ENCODE peak calls at places on chromosomes 4 and X, in four cellular contexts. F, I, S and O are unnamed samples.

GRCh38 chr4:91935217-91935616 is 368.5 kb upstream of the GRID2 start:
- DNase-seq in F (no peak), I (no peak), S (no peak), O (no peak)

GRCh38 chrX:154490021-154490413 is 412 bp downstream of the SLC10A3 start:
- DNase-seq in F (peak; percentile 2), I (no peak), S (no peak), O (no peak)

GRCh38 chrX:106286053-106286650 is 118.0 kb downstream of the PWWP3B start:
- DNase-seq in F (no peak), I (no peak), S (no peak), O (no peak)

GRCh38 chr4:48262484-48262883 is 7.2 kb downstream of the TEC start:
- DNase-seq in F (no peak), I (no peak), S (no peak), O (no peak)

GRCh38 chrX:7170903-7171302 is 22.9 kb upstream of the PUDP start:
- DNase-seq in F (peak; percentile 10), I (no peak), S (peak; percentile 5), O (no peak)

GRCh38 chrX:74902806-74903205 is 22.4 kb downstream of the NEXMIF start:
- DNase-seq in F (no peak), I (no peak), S (no peak), O (no peak)

GRCh38 chr4:138977525-138977924 is 38.1 kb upstream of the NOCT start:
- DNase-seq in F (peak; percentile 23), I (no peak), S (no peak), O (peak; percentile 36)

GRCh38 chr4:54066718-54067129 is 2.3 kb upstream of the CHIC2 start:
- DNase-seq in F (peak; percentile 82), I (no peak), S (no peak), O (no peak)

GRCh38 chr4:164446516-164446915 is 307.4 kb upstream of the SMIM31 start:
- DNase-seq in F (no peak), I (no peak), S (no peak), O (no peak)

GRCh38 chr4:177308842-177309524 is 691 bp upstream of the NEIL3 start:
- DNase-seq in F (no peak), I (no peak), S (no peak), O (no peak)

GRCh38 chr4:184987493-184988031 is 30.7 kb upstream of the HELT start:
- DNase-seq in F (no peak), I (peak; percentile 26), S (no peak), O (no peak)

GRCh38 chr4:123631699-123632098 is 235.1 kb downstream of the SPRY1 start:
- DNase-seq in F (no peak), I (no peak), S (no peak), O (no peak)

GRCh38 chr4:71669291-71669690 is 114.6 kb downstream of the GC start:
- DNase-seq in F (no peak), I (no peak), S (no peak), O (no peak)

GRCh38 chrX:20265726-20266681 is 705 bp downstream of the RPS6KA3 start:
- DNase-seq in F (peak; percentile 3), I (peak; percentile 78), S (no peak), O (peak; percentile 50)

GRCh38 chrX:143633530-143634372 is 2.1 kb downstream of the SLITRK4 start:
- DNase-seq in F (no peak), I (peak; percentile 79), S (no peak), O (no peak)

GRCh38 chr4:153735901-153736461 is 23.8 kb downstream of the RNF175 start:
- DNase-seq in F (no peak), I (no peak), S (no peak), O (no peak)

GRCh38 chrX:1657367-1658082 is 42.7 kb downstream of the ASMT start:
- DNase-seq in F (peak; percentile 77), I (peak; percentile 25), S (peak; percentile 31), O (peak; percentile 69)
- H3K4me3 ChIP-seq in F (peak overlapping the region; percentile 60), I (no peak overlapping the region), S (peak overlapping the region; percentile 43), O (peak overlapping the region; percentile 73)

DNA sequence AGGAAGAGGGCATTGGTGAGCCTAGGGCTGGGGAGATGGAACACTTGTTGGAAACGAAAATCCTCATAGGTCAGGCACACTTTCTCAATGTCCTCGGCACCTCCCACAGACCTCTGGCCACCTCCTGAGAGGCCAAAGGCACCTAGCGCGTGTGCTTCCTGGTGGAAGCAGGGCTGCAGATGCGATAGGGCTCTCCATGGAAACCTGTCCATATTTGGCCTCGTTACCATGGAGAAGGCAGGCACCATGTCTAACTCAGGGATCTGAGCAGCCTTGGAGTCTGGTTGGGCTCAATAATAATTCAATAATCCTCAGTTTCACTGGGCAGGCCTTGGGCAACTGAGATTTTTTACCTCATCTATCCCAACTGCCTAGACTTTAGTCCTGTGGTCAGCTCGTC is 58.3 kb downstream of the RAI2 start:
- DNase-seq in F (no peak), I (no peak), S (no peak), O (no peak)
- H3K27me3 ChIP-seq in F (no peaks in the 10 kb centered on the region), I (no peaks in the 10 kb centered on the region), S (no peaks in the 10 kb centered on the region), O (no peaks in the 10 kb centered on the region)

DNA sequence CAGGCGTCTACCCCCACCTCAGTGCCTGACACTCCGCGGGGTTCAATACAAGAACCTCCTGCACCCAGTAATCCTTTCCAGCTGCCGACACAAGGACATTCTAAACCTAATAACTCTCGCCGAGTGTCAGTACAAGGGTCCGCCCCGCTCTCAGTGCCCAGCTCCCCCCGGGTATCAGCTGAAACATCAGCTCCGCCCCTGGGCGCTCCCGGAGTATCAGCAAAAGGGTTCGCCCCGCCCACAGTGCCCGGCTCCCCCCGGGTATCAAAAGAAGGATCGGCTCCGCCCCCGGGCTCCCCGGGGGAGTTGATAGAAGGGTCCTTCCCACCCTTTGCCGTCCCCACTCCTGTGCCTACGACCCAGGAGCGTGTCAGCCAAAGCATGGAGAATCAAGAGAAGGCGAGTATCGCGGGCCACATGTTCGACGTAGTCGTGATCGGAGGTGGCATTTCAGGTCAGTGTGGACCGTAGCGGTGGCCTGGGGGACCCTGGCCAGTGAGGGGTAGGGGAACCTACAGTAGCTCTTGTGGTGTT is at the start of gene MAOA:
- DNase-seq in F (peak; percentile 59), I (peak; percentile 92), S (peak; percentile 32), O (no peak)
- H3K4me3 ChIP-seq in F (peak within 1 kb of the TSS; percentile 74), I (peak within 1 kb of the TSS; percentile 73), S (peak within 1 kb of the TSS; percentile 65), O (peak within 1 kb of the TSS; percentile 34)

DNA sequence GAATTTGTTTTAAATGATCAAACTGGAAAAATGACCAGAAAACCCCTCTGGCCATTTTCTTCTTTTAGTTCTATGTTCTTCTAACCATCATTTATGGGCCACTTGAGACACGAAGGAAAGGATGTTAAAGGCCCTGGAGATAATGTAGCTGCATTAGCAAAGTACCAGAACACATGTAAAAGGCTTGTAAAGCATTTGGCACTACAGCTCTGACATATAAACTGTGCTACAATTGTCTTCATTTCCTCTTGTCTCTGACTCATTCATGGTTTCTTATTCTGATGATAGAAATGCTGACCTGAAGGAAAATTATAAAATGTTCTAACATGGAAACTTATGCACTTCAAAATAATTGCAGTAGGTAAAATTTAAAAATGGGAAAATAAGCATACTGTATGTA is 388.7 kb downstream of the FAT4 start:
- DNase-seq in F (peak; percentile 75), I (no peak), S (no peak), O (no peak)
- H3K27me3 ChIP-seq in F (no peaks in the 10 kb centered on the region), I (no peaks in the 10 kb centered on the region), S (no peaks in the 10 kb centered on the region), O (no peaks in the 10 kb centered on the region)

DNA sequence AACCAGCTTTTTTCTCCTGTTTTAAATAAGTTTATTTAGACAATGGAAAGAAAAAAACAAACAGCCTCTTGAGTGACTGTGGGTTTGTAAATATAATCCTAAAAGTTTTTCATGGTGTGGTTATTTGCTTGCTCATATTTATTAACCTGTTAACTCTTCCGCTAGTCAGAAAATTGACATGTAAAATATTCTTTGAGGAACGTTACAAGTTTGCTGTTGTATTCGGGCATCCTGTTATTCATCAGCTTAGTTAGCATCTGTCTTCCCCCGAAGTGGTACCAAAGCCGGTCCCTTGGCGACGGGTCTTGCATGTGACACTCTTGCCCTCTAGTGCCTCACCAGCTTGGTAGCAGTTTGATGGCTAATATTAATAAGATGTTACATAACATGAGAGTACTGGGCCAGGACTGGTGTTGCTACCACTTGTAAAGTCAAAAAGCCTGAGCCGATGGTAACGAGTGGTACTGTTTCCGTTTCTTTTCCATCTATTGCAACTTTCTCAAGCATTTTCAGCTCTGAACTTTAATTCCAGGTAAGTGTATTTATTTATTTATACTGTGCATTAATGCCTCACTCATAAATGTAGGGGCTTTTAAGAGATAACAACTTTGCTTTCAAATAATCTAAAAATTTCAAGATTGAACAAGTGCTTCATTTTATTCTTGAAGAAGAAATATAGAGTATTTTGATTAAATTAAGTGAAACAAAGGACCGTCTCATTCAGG is at the start of gene NDST3:
- DNase-seq in F (peak; percentile 62), I (peak; percentile 72), S (no peak), O (no peak)
- H3K4me3 ChIP-seq in F (peak within 1 kb of the TSS; percentile 30), I (peak within 1 kb of the TSS; percentile 52), S (no peak within 1 kb of the TSS), O (no peak within 1 kb of the TSS)

GRCh38 chr4:93828332-93828829 is at the start of gene ATOH1:
- DNase-seq in F (no peak), I (peak; percentile 69), S (no peak), O (no peak)
- H3K27me3 ChIP-seq in F (peaks cover 63% of the 10 kb centered on the region), I (no peaks in the 10 kb centered on the region), S (peaks cover 28% of the 10 kb centered on the region), O (peaks cover 1% of the 10 kb centered on the region)

DNA sequence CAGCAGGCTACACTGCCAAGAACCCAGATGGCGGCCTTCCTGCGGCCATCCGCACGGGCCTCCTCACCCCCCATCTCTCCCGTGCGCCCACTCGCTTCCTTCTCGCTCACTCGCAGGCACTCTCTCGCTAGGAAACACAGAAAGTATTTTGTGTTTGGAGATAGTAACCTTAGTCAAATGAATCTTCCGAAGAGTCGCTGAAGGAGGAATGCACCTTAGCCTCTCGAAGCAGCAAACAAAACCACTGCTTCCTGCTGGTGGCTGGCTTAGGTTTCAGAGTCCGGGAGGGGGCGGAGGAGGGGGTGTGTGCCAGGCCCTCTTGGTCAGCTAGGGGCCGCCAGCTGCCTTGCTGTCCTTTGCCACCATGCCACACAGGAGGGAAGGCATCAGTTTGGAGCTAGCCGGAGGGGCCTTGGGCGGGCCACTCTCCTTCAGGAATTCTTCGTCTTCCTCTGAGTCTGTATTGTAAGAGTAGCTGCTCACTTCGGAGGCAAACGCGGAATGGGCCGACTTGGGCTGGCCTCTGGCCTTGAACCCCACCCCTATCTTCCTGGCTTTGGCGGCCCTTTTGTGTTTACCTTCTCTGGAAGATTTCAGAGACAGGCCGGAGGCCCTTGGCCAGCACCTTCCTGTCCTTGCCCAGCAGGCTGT is 73.2 kb upstream of the UCP1 start:
- DNase-seq in F (no peak), I (no peak), S (no peak), O (no peak)
- H3K4me3 ChIP-seq in F (no peak overlapping the region), I (peak overlapping the region; percentile 32), S (no peak overlapping the region), O (no peak overlapping the region)